ENCODE peak calls at places on chromosomes 11 and 22, in four cellular contexts. One of them, this sample, is unnamed.

GRCh38 chr11:13193613-13194012 is 84.0 kb upstream of the BMAL1 start:
- DNase-seq in IMR-90: no peak
- DNase-seq in H9: no peak
- DNase-seq in mesendoderm: no peak
- DNase-seq in this sample: no peak

GRCh38 chr11:100825610-100826009 is 138.5 kb downstream of the ARHGAP42 start:
- DNase-seq in mesendoderm: no peak
- DNase-seq in IMR-90: no peak
- DNase-seq in H9: no peak
- DNase-seq in this sample: no peak

GRCh38 chr11:8988329-8989234 is 15.2 kb downstream of the NRIP3 start:
- DNase-seq in mesendoderm: peak; percentile 22
- DNase-seq in IMR-90: peak; percentile 65
- DNase-seq in H9: no peak
- DNase-seq in this sample: no peak

GRCh38 chr11:128621491-128622136 is 34.3 kb upstream of the ETS1 start:
- DNase-seq in mesendoderm: peak; percentile 61
- DNase-seq in IMR-90: peak; percentile 98
- DNase-seq in H9: no peak
- DNase-seq in this sample: no peak

GRCh38 chr22:34036936-34037335 is 116.7 kb upstream of the LARGE1 start:
- DNase-seq in H9: no peak
- DNase-seq in IMR-90: no peak
- DNase-seq in mesendoderm: peak; percentile 46
- DNase-seq in this sample: no peak

GRCh38 chr11:93974759-93975158 is 46.4 kb upstream of the HEPHL1 start:
- DNase-seq in mesendoderm: no peak
- DNase-seq in H9: no peak
- DNase-seq in IMR-90: no peak
- DNase-seq in this sample: no peak

GRCh38 chr22:48871176-48871840 is 956.4 kb downstream of the BRD1 start:
- DNase-seq in H9: no peak
- DNase-seq in mesendoderm: no peak
- DNase-seq in IMR-90: no peak
- DNase-seq in this sample: no peak

GRCh38 chr22:28541137-28541536 is 138.5 kb downstream of the TTC28 start:
- DNase-seq in H9: no peak
- DNase-seq in IMR-90: no peak
- DNase-seq in mesendoderm: no peak
- DNase-seq in this sample: peak; percentile 7

GRCh38 chr22:47192651-47193437 is 430.4 kb downstream of the TBC1D22A start:
- DNase-seq in mesendoderm: no peak
- DNase-seq in H9: peak; percentile 70
- DNase-seq in IMR-90: no peak
- DNase-seq in this sample: no peak

GRCh38 chr22:29030016-29030617 is 31.5 kb downstream of the C22orf31 start:
- DNase-seq in IMR-90: no peak
- DNase-seq in H9: no peak
- DNase-seq in mesendoderm: peak; percentile 91
- DNase-seq in this sample: no peak

GRCh38 chr22:49243335-49243734 is 584.3 kb downstream of the BRD1 start:
- DNase-seq in IMR-90: no peak
- DNase-seq in mesendoderm: no peak
- DNase-seq in H9: peak; percentile 6
- DNase-seq in this sample: no peak

GRCh38 chr22:24407278-24407665 is 20.1 kb upstream of the ADORA2A start:
- DNase-seq in mesendoderm: no peak
- DNase-seq in IMR-90: no peak
- DNase-seq in H9: no peak
- DNase-seq in this sample: no peak

GRCh38 chr11:12618743-12619540 is 55.3 kb upstream of the TEAD1 start:
- DNase-seq in mesendoderm: peak; percentile 59
- DNase-seq in IMR-90: no peak
- DNase-seq in H9: no peak
- DNase-seq in this sample: no peak

GRCh38 chr11:6357222-6357621 is 33.1 kb upstream of the SMPD1 start:
- DNase-seq in mesendoderm: peak; percentile 73
- DNase-seq in IMR-90: peak; percentile 95
- DNase-seq in H9: no peak
- DNase-seq in this sample: no peak

GRCh38 chr11:6351782-6352181 is 31.5 kb upstream of the CAVIN3 start:
- DNase-seq in mesendoderm: no peak
- DNase-seq in H9: no peak
- DNase-seq in IMR-90: peak; percentile 21
- DNase-seq in this sample: no peak

GRCh38 chr11:6353367-6353987 is 33.2 kb upstream of the CAVIN3 start:
- DNase-seq in H9: peak; percentile 90
- DNase-seq in IMR-90: peak; percentile 40
- DNase-seq in mesendoderm: peak; percentile 99
- DNase-seq in this sample: peak; percentile 90

GRCh38 chr11:6356503-6356902 is 33.8 kb upstream of the SMPD1 start:
- DNase-seq in H9: no peak
- DNase-seq in mesendoderm: no peak
- DNase-seq in IMR-90: no peak
- DNase-seq in this sample: no peak

DNA sequence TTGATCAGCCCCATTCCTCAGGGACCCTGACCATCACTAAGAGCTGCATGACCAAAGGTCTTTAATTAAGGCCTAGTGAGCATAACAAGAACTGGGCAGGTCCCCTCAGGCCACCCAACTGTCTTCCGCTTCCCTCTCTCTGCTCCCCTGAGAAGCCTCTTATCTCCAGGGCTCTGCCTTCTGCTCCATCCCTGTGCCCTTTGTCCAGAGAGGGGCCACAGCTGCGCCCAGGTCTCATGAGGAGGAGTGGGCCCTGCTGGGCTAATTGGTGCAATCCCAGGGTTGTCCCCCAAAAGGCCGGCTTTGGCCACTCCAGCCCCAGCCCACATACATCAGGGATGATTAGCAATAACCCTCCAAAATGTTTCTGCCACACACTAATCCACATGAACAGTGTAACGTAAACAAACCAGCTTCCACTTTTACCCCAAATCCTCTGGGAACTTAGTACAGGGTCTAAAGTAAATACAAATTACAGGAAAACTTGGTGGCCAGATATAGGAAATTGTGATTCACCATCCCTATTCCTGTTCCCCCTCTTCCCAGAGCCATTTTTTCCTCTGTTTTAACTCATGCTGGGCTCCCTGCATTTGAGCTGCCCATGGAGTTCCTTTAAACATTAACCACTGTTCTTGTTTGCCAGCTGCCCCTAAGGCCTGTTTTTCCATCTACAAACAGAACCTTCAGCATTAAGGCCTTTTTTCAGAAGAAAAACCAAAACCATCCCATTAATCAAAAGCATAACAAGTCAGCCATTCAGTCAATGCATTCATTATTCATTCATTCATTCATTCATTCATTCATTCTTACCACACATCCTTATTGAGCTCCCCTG is 34.6 kb upstream of the CAVIN3 start:
- DNase-seq in mesendoderm: no peak
- DNase-seq in IMR-90: no peak
- DNase-seq in H9: no peak
- DNase-seq in this sample: no peak
- H2AK5ac ChIP-seq in mesendoderm: no peak overlapping the region
- H2AK5ac ChIP-seq in IMR-90: no peak overlapping the region
- H2AK5ac ChIP-seq in H9: no peak overlapping the region
- H2AK5ac ChIP-seq in this sample: no peak overlapping the region

GRCh38 chr11:69210660-69211035 is 54.9 kb downstream of the SMIM38 start:
- DNase-seq in IMR-90: no peak
- DNase-seq in mesendoderm: no peak
- DNase-seq in H9: no peak
- DNase-seq in this sample: no peak
- H2AK5ac ChIP-seq in IMR-90: no peak overlapping the region
- H2AK5ac ChIP-seq in mesendoderm: no peak overlapping the region
- H2AK5ac ChIP-seq in H9: no peak overlapping the region
- H2AK5ac ChIP-seq in this sample: peak overlapping the region; percentile 34

DNA sequence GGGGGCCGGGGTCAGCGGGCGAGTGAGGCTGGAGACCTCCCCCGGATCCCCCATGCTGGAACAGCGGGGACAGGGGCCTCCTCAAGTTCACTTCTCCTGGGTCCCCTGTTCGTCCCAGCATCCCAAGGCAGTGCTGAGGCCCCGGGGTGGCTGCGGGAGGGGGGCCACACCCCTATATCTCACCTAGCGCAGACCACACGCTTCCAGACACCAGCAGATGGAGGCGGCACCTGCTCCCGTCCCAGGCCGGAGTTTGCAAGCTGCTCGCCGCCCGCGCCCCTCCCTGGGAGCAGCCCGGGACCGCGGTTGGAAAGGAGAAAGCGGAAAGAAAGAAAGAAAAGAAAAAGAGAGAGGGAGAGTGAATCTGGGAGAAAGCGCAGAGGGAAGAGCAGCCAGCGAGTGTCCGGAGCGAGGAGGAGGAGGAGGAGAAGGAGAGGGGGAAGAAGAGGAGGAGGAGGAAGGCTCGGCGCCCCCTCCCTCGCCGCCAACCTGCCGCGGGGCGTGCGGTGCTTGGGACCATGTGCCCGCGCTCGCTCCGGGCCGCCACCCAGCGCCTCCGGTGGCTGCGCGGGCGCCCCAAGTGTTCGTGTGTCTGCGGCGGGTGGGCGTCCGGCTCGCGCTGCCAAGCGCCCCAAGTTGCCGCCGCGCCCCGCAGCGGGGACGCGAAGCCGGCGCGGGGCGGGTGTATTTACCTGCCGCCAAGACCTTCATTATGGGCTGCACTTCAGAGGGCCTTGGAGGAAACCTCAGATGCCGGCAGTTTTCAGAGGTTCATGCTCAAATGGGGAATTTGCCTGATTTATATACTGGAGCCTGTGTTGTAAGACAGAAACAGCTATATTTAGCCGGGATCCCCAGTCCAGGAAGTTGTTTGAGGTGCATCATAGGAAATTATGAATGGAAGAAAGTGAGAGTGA is at the start of gene LIF:
- DNase-seq in mesendoderm: peak; percentile 49
- DNase-seq in H9: peak; percentile 56
- DNase-seq in IMR-90: peak; percentile 86
- DNase-seq in this sample: peak; percentile 75
- H2AK5ac ChIP-seq in mesendoderm: no peak within 1 kb of the TSS
- H2AK5ac ChIP-seq in H9: no peak within 1 kb of the TSS
- H2AK5ac ChIP-seq in IMR-90: peak within 1 kb of the TSS; percentile 100
- H2AK5ac ChIP-seq in this sample: no peak within 1 kb of the TSS

GRCh38 chr22:45445031-45445710 is 31.7 kb downstream of the RIBC2 start:
- DNase-seq in H9: no peak
- DNase-seq in mesendoderm: no peak
- DNase-seq in IMR-90: no peak
- DNase-seq in this sample: no peak

GRCh38 chr22:45442120-45442519 is 28.6 kb downstream of the RIBC2 start:
- DNase-seq in IMR-90: peak; percentile 31
- DNase-seq in mesendoderm: no peak
- DNase-seq in H9: no peak
- DNase-seq in this sample: no peak

GRCh38 chr22:45446216-45446615 is 32.7 kb downstream of the RIBC2 start:
- DNase-seq in H9: no peak
- DNase-seq in IMR-90: peak; percentile 44
- DNase-seq in mesendoderm: no peak
- DNase-seq in this sample: no peak

GRCh38 chr22:45441158-45441557 is 27.7 kb downstream of the RIBC2 start:
- DNase-seq in H9: peak; percentile 70
- DNase-seq in mesendoderm: peak; percentile 84
- DNase-seq in IMR-90: peak; percentile 68
- DNase-seq in this sample: no peak

DNA sequence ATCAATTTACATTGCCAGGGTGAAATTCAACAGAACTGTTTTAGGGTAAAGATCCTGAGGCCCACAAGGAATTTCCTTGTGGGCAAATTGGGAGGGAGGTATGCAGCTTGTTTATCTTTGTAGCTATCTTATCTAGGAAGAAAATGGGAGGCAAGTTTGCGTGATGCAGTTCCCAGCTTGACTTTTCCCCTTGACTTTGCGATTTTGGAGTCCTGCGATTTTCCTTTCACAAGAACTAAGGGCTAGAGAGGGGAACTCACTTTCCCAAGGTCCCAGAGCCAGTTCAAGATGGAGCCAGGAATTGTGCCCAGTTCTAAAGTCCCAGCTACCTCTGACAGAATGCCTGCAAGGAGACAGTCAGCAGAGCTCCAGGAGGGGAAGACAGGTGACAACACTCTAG is 30.7 kb downstream of the RIBC2 start:
- DNase-seq in IMR-90: peak; percentile 54
- DNase-seq in mesendoderm: peak; percentile 88
- DNase-seq in H9: no peak
- DNase-seq in this sample: no peak
- H2AK5ac ChIP-seq in IMR-90: peak overlapping the region; percentile 80
- H2AK5ac ChIP-seq in mesendoderm: peak overlapping the region; percentile 12
- H2AK5ac ChIP-seq in H9: no peak overlapping the region
- H2AK5ac ChIP-seq in this sample: no peak overlapping the region

DNA sequence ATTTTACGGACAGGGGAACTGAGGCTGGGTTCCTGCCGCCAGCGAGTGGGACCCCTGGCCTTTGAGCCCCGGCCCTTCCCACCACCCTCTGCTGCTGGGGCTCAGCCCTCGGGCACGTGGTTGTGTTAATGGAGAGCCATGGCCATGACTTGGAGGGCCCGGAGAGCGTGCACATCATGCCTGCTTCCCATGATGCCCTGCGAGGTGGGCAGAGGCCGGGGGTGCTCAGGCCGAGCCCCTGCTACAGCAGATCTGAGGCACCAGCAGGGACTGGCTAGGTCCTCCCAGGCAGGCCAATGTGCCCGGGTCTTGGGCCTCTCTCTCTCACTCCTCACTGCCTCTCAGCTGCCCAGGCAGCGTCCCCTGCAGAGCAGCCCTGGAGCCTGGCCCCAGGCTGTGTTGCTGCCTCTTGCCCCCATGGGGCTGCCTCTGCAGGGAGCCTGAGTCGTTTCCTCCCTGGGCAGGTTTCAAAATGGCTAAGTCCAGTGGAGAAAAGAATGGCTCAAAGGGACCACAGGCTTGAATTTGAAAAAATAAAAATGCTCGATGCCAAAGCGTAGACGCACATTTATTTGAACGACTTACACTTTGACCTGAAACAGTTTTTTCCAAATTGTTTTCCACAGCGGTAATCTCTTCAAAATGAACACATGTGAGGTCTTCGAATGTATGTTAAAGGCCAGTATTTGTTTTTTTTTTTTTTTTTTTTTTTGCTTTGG is 72.6 kb upstream of the CLDN5 start:
- DNase-seq in IMR-90: no peak
- DNase-seq in H9: no peak
- DNase-seq in mesendoderm: no peak
- DNase-seq in this sample: no peak
- H2AK5ac ChIP-seq in IMR-90: no peak overlapping the region
- H2AK5ac ChIP-seq in H9: no peak overlapping the region
- H2AK5ac ChIP-seq in mesendoderm: no peak overlapping the region
- H2AK5ac ChIP-seq in this sample: no peak overlapping the region

This sample was measured in H1.